ENCODE peak calls at places on chromosomes 11 and 22, in six cellular contexts. M is hippocampal formation; F is nucleus accumbens; J is fibroblast of the aortic adventitia; W is Caki2; D is activated CD4-positive, alpha-beta memory T cell treated with anti-CD3 and anti-CD28 coated beads for 36 hours. O is an unnamed sample.

GRCh38 chr11:10503777-10504176 is 37.2 kb downstream of the RNF141 start:
- DNase-seq in D (no peak), J (no peak), F (no peak), M (no peak), W (no peak), O (no peak)

GRCh38 chr11:65426839-65427690 is 4.5 kb downstream of the NEAT1 start:
- DNase-seq in M (peak), F (no peak), W (peak), D (peak), J (no peak), O (peak)

GRCh38 chr11:83663446-83663845 is 377.3 kb upstream of the CCDC90B start:
- DNase-seq in W (peak), D (no peak), M (no peak), F (no peak), J (peak), O (no peak)

GRCh38 chr22:35425971-35426800 is 26.2 kb downstream of the MCM5 start:
- DNase-seq in D (no peak), M (no peak), J (no peak), W (peak), F (no peak), O (peak)

GRCh38 chr11:118252688-118253087 is 523 bp upstream of the MPZL3 start:
- DNase-seq in D (no peak), W (no peak), F (no peak), J (no peak), M (no peak), O (no peak)

GRCh38 chr11:134638796-134639540 is 226.9 kb upstream of the B3GAT1 start:
- DNase-seq in F (no peak), J (no peak), W (no peak), D (no peak), M (no peak), O (no peak)

GRCh38 chr11:15724611-15725010 is 609.9 kb downstream of the INSC start:
- DNase-seq in W (no peak), J (no peak), F (no peak), M (no peak), D (no peak), O (no peak)

GRCh38 chr22:36323182-36323854 is 64.4 kb downstream of the MYH9 start:
- DNase-seq in D (no peak), F (no peak), W (no peak), J (peak), M (peak), O (no peak)

GRCh38 chr11:116471608-116472007 is 301.2 kb downstream of the BUD13 start:
- DNase-seq in W (no peak), F (no peak), D (no peak), M (no peak), J (peak), O (peak)

GRCh38 chr11:17600316-17601205 is 53.5 kb downstream of the OTOG start:
- DNase-seq in W (no peak), J (no peak), F (no peak), M (no peak), D (peak), O (no peak)

GRCh38 chr11:12087075-12087775 is 23.2 kb upstream of the MICAL2 start:
- DNase-seq in J (peak), D (peak), M (no peak), W (peak), F (no peak), O (peak)

GRCh38 chr11:22130462-22131053 is 62.3 kb upstream of the ANO5 start:
- DNase-seq in D (no peak), M (peak), J (no peak), W (no peak), F (no peak), O (no peak)

GRCh38 chr11:94544582-94544831 is 786 bp downstream of the FUT4 start:
- DNase-seq in M (no peak), D (no peak), J (no peak), W (no peak), F (no peak), O (no peak)

GRCh38 chr11:28123151-28123571 is 15.0 kb downstream of the METTL15 start:
- DNase-seq in M (no peak), W (no peak), J (no peak), D (no peak), F (no peak), O (peak)

GRCh38 chr22:22848364-22848866 is 39.2 kb upstream of the IGLL5 start:
- DNase-seq in M (peak), J (peak), F (no peak), W (peak), D (peak), O (peak)

GRCh38 chr11:103929168-103929903 is 107.1 kb upstream of the DDI1 start:
- DNase-seq in W (no peak), D (no peak), J (no peak), M (no peak), F (no peak), O (no peak)

GRCh38 chr22:47795477-47796127 is 1033.2 kb downstream of the TBC1D22A start:
- DNase-seq in J (no peak), M (no peak), D (no peak), W (no peak), F (no peak), O (no peak)

GRCh38 chr22:23566716-23567475 is 13.2 kb downstream of the IGLL1 start:
- DNase-seq in W (no peak), M (no peak), J (no peak), F (no peak), D (no peak), O (no peak)

GRCh38 chr22:45516163-45516562 is 13.5 kb downstream of the FBLN1 start:
- DNase-seq in F (no peak), D (no peak), J (no peak), W (no peak), M (no peak), O (no peak)

GRCh38 chr22:20763630-20764029 is 10.3 kb upstream of the SERPIND1 start:
- DNase-seq in J (no peak), D (no peak), W (no peak), M (no peak), F (no peak), O (no peak)

GRCh38 chr11:61587951-61588695 is 7.2 kb upstream of the SYT7 start:
- DNase-seq in J (no peak), F (no peak), D (peak), M (no peak), W (no peak), O (no peak)

GRCh38 chr11:118979434-118979833 is 7.9 kb downstream of the FOXR1 start:
- DNase-seq in F (no peak), J (no peak), W (no peak), D (no peak), M (no peak), O (no peak)

GRCh38 chr22:38751422-38752346 is 4.1 kb downstream of the SUN2 start:
- DNase-seq in D (peak), F (no peak), J (no peak), W (no peak), M (no peak), O (no peak)

GRCh38 chr22:20615021-20615420 is 107.6 kb downstream of the MED15 start:
- DNase-seq in J (no peak), M (no peak), F (no peak), D (no peak), W (no peak), O (no peak)

GRCh38 chr22:49785841-49786451 is 41.7 kb downstream of the BRD1 start:
- DNase-seq in W (no peak), M (no peak), J (no peak), D (no peak), F (no peak), O (no peak)

GRCh38 chr11:47373876-47374820 is 4.2 kb downstream of the SPI1 start:
- DNase-seq in J (peak), F (no peak), D (peak), M (peak), W (peak), O (peak)

GRCh38 chr22:32322986-32323385 is 34.7 kb upstream of the RFPL3 start:
- DNase-seq in W (no peak), D (no peak), M (no peak), J (no peak), F (no peak), O (no peak)

GRCh38 chr22:43658823-43659222 is 153.3 kb downstream of the EFCAB6 start:
- DNase-seq in F (no peak), M (no peak), J (no peak), W (no peak), D (no peak), O (no peak)

GRCh38 chr22:37284807-37285355 is 2.6 kb downstream of the CYTH4 start:
- DNase-seq in M (peak), F (no peak), J (no peak), D (peak), W (no peak), O (no peak)

O was measured in EH.